ENCODE peak calls at places on chromosomes 7 and 10, in four cellular contexts. F is stomach, P is GM23248, H is astrocyte. K is an unnamed sample. For H3K9me3, the result is how much of the 10 kb centered on the place peaks cover.

GRCh38 chr10:66822801-66823200 is 103.0 kb upstream of the LRRTM3 start:
- DNase-seq in F (no peak), P (no peak), H (no peak), K (no peak)

GRCh38 chr10:6995339-6995738 is 415.3 kb upstream of the PRKCQ start:
- DNase-seq in H (no peak), P (peak), F (no peak), K (no peak)

GRCh38 chr10:116671274-116671926 is 50.6 kb downstream of the PNLIPRP2 start:
- DNase-seq in H (peak), F (no peak), P (peak), K (peak)

GRCh38 chr10:122471531-122472177 is 10.3 kb downstream of the HTRA1 start:
- DNase-seq in H (no peak), P (peak), F (no peak), K (peak)

GRCh38 chr10:125004571-125005311 is 62.8 kb downstream of the ZRANB1 start:
- DNase-seq in F (peak), P (no peak), H (no peak), K (no peak)

GRCh38 chr7:53984776-53985175 is 557.4 kb upstream of the VSTM2A start:
- DNase-seq in F (no peak), P (no peak), H (no peak), K (no peak)

GRCh38 chr7:137774793-137775201 is 72.0 kb downstream of the DGKI start:
- DNase-seq in P (peak), H (peak), F (no peak), K (peak)

GRCh38 chr10:43026039-43026973 is 50.6 kb upstream of the RET start:
- DNase-seq in P (no peak), F (no peak), H (no peak), K (peak)

GRCh38 chr7:38169862-38170261 is 8.2 kb upstream of the STARD3NL start:
- DNase-seq in P (peak), H (peak), F (no peak), K (peak)

GRCh38 chr10:78109210-78109609 is 75.5 kb downstream of the RPS24 start:
- DNase-seq in H (no peak), F (no peak), P (no peak), K (no peak)

GRCh38 chr10:22252801-22253577 is 35.2 kb upstream of the EBLN1 start:
- DNase-seq in H (peak), P (peak), F (peak), K (no peak)

GRCh38 chr7:158957507-158957900 is 101.1 kb downstream of the DYNC2I1 start:
- DNase-seq in P (no peak), H (no peak), F (peak), K (peak)

GRCh38 chr7:138086585-138087270 is 10.5 kb downstream of the AKR1D1 start:
- DNase-seq in H (no peak), P (no peak), F (no peak), K (no peak)

GRCh38 chr7:40760997-40761396 is 626.2 kb downstream of the SUGCT start:
- DNase-seq in P (no peak), H (no peak), F (no peak), K (no peak)

GRCh38 chr7:42083284-42083683 is 153.7 kb downstream of the GLI3 start:
- DNase-seq in P (no peak), F (no peak), H (no peak), K (no peak)

GRCh38 chr7:143248781-143249354 is 14.4 kb upstream of the GSTK1 start:
- DNase-seq in F (no peak), H (peak), P (no peak), K (peak)

GRCh38 chr7:157004050-157004838 is 6.2 kb downstream of the MNX1 start:
- DNase-seq in F (no peak), P (peak), H (peak), K (no peak)

GRCh38 chr10:43648392-43649148 is at the start of gene ZNF32:
- DNase-seq in H (peak), P (peak), F (peak), K (peak)

GRCh38 chr7:17367502-17367901 is 69.0 kb downstream of the AHR start:
- DNase-seq in P (peak), H (peak), F (no peak), K (no peak)

GRCh38 chr7:145009866-145010265 is 174.0 kb upstream of the TPK1 start:
- DNase-seq in H (no peak), F (no peak), P (no peak), K (no peak)

GRCh38 chr10:70781461-70782051 is 3.6 kb downstream of the TBATA start:
- DNase-seq in F (no peak), P (no peak), H (no peak), K (no peak)

GRCh38 chr7:91503934-91504575 is 239.8 kb downstream of the FZD1 start:
- DNase-seq in H (peak), F (no peak), P (no peak), K (no peak)

GRCh38 chr7:57505176-57505575 is 55.2 kb downstream of the ZNF716 start:
- DNase-seq in H (no peak), P (no peak), F (no peak), K (no peak)
- H3K9me3 ChIP-seq in H (under half), P (under half), F (under half), K (under half)

DNA sequence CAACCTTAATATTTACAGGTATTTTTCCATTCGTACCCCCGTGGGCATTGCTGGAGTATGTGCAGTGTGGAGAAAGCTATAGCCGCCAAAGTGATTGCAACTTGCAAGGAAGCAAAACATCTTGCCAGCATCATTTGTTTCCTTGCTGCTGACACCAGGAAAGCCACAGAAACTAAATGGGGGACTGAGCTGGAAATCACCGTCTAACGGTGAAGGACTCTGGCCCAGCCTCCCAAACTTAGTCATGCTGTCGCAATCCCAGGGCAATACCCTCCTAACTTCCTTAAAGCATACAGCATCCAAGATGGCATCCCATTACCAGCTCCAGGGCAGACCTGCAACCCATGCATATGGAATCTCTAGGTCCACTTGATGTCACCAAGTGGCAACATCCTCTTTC is 8.5 kb downstream of the CALN1 start:
- DNase-seq in P (no peak), F (no peak), H (no peak), K (no peak)
- H3K4me3 ChIP-seq in P (no peak), F (no peak), H (no peak), K (no peak)

DNA sequence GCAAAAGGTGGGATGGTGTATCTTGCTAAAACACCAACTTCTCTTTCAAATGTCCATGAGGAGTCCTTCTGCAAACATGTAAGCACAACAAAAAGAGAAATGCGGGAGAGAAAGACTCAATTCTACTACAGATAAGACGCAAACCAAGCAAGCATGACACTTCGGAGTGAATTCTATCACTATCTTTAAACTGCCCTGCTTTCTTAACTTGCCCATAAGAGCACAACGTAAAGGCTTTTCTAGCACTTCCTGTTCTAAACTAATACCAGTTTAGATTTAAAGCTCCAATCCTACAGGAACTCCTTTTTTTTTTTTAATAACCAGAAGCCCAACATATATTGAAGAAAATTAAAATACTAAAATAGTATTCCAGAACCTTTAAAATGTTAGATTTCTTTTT is 8.4 kb downstream of the RHEB start:
- DNase-seq in P (no peak), F (no peak), H (no peak), K (no peak)
- H3K9me3 ChIP-seq in P (under half), F (under half), H (under half), K (under half)

GRCh38 chr7:55108401-55108800 is 89.6 kb downstream of the EGFR start:
- DNase-seq in H (no peak), P (no peak), F (no peak), K (no peak)

GRCh38 chr7:55108818-55109217 is 90.0 kb downstream of the EGFR start:
- DNase-seq in P (no peak), H (no peak), F (no peak), K (peak)

GRCh38 chr7:55112056-55112455 is 93.2 kb downstream of the EGFR start:
- DNase-seq in H (no peak), P (no peak), F (no peak), K (no peak)

GRCh38 chr7:55109384-55110167 is 90.8 kb downstream of the EGFR start:
- DNase-seq in P (peak), H (peak), F (peak), K (peak)

DNA sequence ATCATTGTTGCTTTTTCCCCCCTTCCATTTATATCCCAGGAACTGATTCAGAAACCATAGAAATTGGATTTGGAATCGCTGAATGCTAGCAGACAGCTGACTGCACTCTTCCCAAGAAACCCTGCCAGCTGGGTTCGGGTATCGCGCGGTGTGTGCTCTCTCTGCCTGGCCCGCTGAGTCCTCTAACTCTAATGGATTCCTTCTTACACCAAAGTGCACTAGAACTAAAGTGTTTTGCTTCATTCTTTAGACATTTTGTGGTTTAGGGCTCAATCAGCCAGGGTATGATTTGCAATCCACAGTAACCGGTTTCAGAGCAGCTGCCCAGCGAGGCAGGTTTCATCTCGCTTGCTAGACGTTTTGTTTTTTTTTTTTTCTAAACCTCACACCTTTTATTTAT is 92.2 kb downstream of the EGFR start:
- DNase-seq in P (peak), F (no peak), H (peak), K (no peak)
- H3K4me3 ChIP-seq in P (peak), F (no peak), H (no peak), K (no peak)

GRCh38 chr7:153397906-153398305 is 638.4 kb downstream of the ACTR3B start:
- DNase-seq in F (no peak), P (no peak), H (no peak), K (no peak)

GRCh38 chr7:153398370-153398769 is 638.8 kb downstream of the ACTR3B start:
- DNase-seq in F (no peak), P (no peak), H (no peak), K (no peak)

GRCh38 chr7:153396475-153396874 is 636.9 kb downstream of the ACTR3B start:
- DNase-seq in H (no peak), P (no peak), F (no peak), K (no peak)

GRCh38 chr7:153398789-153399553 is 639.4 kb downstream of the ACTR3B start:
- DNase-seq in H (no peak), F (no peak), P (no peak), K (no peak)

DNA sequence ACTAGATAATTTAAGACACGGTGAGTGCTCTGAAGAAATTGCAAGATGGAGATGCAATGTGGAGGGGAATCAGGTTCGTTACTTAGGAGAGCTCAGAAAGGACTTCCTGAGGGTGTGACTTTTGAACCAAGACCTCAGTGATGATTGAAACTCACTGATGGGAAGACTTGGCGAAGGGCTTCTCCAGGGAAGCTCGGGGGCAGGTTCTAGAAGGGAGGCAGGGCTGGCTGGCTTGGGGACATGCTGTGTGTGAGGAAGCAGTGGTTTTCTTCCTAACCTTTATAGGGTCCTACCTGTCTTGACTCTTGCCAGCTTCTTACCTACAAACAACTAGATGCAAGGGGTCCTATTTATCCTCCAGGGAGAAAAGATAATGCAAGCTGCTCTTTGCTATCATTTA is 637.9 kb downstream of the ACTR3B start:
- DNase-seq in F (no peak), P (no peak), H (no peak), K (no peak)
- H3K9me3 ChIP-seq in F (under half), P (under half), H (under half), K (under half)

DNA sequence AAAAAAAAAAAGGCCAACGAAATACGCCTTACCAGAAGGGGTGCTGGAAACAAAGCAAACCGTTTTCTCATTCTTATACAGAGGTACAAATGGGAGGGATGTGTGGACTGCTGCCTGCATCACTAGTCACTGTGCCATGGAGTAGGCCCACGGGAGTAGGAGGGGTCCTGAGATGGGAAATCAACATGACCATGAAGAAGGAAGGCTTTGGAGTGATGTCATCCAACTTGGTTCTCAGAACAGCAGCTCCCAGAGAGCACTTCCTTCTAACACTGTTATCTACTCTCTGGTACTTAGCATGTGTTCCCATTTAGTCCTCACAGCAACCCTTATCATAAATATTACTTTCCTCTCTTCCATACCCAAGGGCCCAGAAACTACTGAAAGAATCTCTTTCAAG is 60.0 kb upstream of the LRGUK start:
- DNase-seq in F (no peak), P (no peak), H (no peak), K (no peak)
- H3K4me3 ChIP-seq in F (no peak), P (no peak), H (no peak), K (no peak)

GRCh38 chr7:71244023-71244422 is 112.1 kb downstream of the GALNT17 start:
- DNase-seq in H (peak), F (no peak), P (no peak), K (no peak)

GRCh38 chr7:71239517-71239916 is 107.6 kb downstream of the GALNT17 start:
- DNase-seq in F (no peak), H (no peak), P (no peak), K (no peak)

DNA sequence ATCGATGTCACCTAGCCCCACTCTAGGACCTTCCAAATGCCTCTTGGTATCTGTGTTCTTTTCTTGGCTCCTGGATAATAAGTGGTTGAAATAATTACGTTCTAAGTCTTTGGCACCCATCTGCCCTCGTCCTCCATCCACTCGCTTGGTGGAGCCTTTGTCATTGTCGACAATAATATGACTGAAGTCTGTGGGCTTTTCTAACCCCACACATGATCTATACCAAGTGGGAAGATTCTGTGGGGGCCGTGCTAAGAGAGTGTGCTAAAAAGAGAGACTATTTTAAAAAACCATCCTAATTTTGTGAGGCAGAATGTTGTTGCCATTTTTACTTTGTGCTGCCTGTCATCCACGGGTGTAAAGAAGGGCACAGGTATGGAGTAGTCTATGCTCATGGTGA is 113.1 kb downstream of the GALNT17 start:
- DNase-seq in F (no peak), H (no peak), P (no peak), K (no peak)
- H3K9me3 ChIP-seq in F (under half), H (under half), P (under half), K (under half)